ENCODE peak calls at places on chromosomes 6 and 20, in five cellular contexts. G is left cardiac atrium; Z is HCT116; P is stimulated activated CD4-positive, alpha-beta T cell treated with anti-CD3 and anti-CD28 coated beads, Interleukin-1b, Interleukin-23, amount 100 ng/mL, for 24 hours; M is astrocyte. K is an unnamed sample.

GRCh38 chr20:33811763-33812672 is 870 bp downstream of the CHMP4B start:
- DNase-seq in P (peak), G (peak), Z (no peak), M (peak), K (peak)

GRCh38 chr6:144350176-144350575 is 65.0 kb downstream of the UTRN start:
- DNase-seq in Z (no peak), G (no peak), M (no peak), P (no peak), K (no peak)

GRCh38 chr20:23774081-23774480 is 23.3 kb upstream of the CST1 start:
- DNase-seq in Z (no peak), G (no peak), P (no peak), M (no peak), K (no peak)

GRCh38 chr20:63272105-63273078 is at the start of gene ARFGAP1:
- DNase-seq in P (peak), G (peak), M (peak), Z (peak), K (peak)

GRCh38 chr6:227074-227782 is 65.1 kb upstream of the DUSP22 start:
- DNase-seq in Z (no peak), G (no peak), M (no peak), P (no peak), K (no peak)

GRCh38 chr6:111792241-111792640 is 81.0 kb downstream of the FYN start:
- DNase-seq in Z (no peak), M (no peak), G (no peak), P (no peak), K (no peak)

GRCh38 chr20:5660346-5660745 is 89.9 kb upstream of the SHLD1 start:
- DNase-seq in M (no peak), Z (no peak), G (no peak), P (no peak), K (no peak)

GRCh38 chr6:166253277-166254229 is 54.6 kb downstream of the PRR18 start:
- DNase-seq in Z (no peak), G (no peak), P (no peak), M (no peak), K (peak)

GRCh38 chr6:34196833-34197195 is 39.9 kb upstream of the HMGA1 start:
- DNase-seq in P (no peak), Z (no peak), M (no peak), G (no peak), K (no peak)

GRCh38 chr20:62063981-62064787 is 1.5 kb downstream of the TAF4 start:
- DNase-seq in P (no peak), Z (no peak), G (peak), M (no peak), K (peak)

GRCh38 chr20:4795394-4795793 is 73.7 kb downstream of the PRND start:
- DNase-seq in Z (peak), M (peak), P (no peak), G (no peak), K (no peak)

GRCh38 chr6:2695464-2696095 is 55.1 kb downstream of the MYLK4 start:
- DNase-seq in M (no peak), G (no peak), Z (peak), P (no peak), K (no peak)

K was measured in BE2C.